ENCODE peak calls at places on chromosomes 1 and 21, in nine cellular contexts. One of them, this sample, is unnamed.

GRCh38 chr1:233097546-233098254 is 147.3 kb downstream of the NTPCR start:
- DNase-seq in ovary: no peak
- DNase-seq in activated gamma-delta T cell treated with Interleukin-2 at 50 U/mL for 16 hours: no peak
- DNase-seq in mesendoderm: no peak
- DNase-seq in NCI-H510A treated with DMSO at 0.1 percent for 48 hours: no peak
- DNase-seq in stimulated activated naive B cell treated with anti-CD40 and anti-IgM and Interleukin-4, amounts not matched to agents 10 μg/mL and 1 μg/mL and 100 μg/mL, for 72 hours: no peak
- DNase-seq in glutamatergic neuron: no peak
- DNase-seq in right lobe of liver: no peak
- DNase-seq in HS-5: no peak
- DNase-seq in this sample: no peak

GRCh38 chr1:20486457-20487235 is 636 bp upstream of the CAMK2N1 start:
- DNase-seq in ovary: peak
- DNase-seq in activated gamma-delta T cell treated with Interleukin-2 at 50 U/mL for 16 hours: no peak
- DNase-seq in mesendoderm: peak
- DNase-seq in NCI-H510A treated with DMSO at 0.1 percent for 48 hours: peak
- DNase-seq in stimulated activated naive B cell treated with anti-CD40 and anti-IgM and Interleukin-4, amounts not matched to agents 10 μg/mL and 1 μg/mL and 100 μg/mL, for 72 hours: no peak
- DNase-seq in glutamatergic neuron: peak
- DNase-seq in right lobe of liver: peak
- DNase-seq in HS-5: no peak
- DNase-seq in this sample: peak

GRCh38 chr1:39214714-39214997 is 10.2 kb downstream of the MACF1 start:
- DNase-seq in ovary: no peak
- DNase-seq in activated gamma-delta T cell treated with Interleukin-2 at 50 U/mL for 16 hours: no peak
- DNase-seq in mesendoderm: no peak
- DNase-seq in NCI-H510A treated with DMSO at 0.1 percent for 48 hours: no peak
- DNase-seq in stimulated activated naive B cell treated with anti-CD40 and anti-IgM and Interleukin-4, amounts not matched to agents 10 μg/mL and 1 μg/mL and 100 μg/mL, for 72 hours: no peak
- DNase-seq in glutamatergic neuron: no peak
- DNase-seq in right lobe of liver: no peak
- DNase-seq in HS-5: no peak
- DNase-seq in this sample: no peak

GRCh38 chr21:42310411-42311001 is 4.7 kb downstream of the TFF3 start:
- DNase-seq in ovary: no peak
- DNase-seq in activated gamma-delta T cell treated with Interleukin-2 at 50 U/mL for 16 hours: no peak
- DNase-seq in mesendoderm: no peak
- DNase-seq in NCI-H510A treated with DMSO at 0.1 percent for 48 hours: no peak
- DNase-seq in stimulated activated naive B cell treated with anti-CD40 and anti-IgM and Interleukin-4, amounts not matched to agents 10 μg/mL and 1 μg/mL and 100 μg/mL, for 72 hours: no peak
- DNase-seq in glutamatergic neuron: no peak
- DNase-seq in right lobe of liver: no peak
- DNase-seq in HS-5: no peak
- DNase-seq in this sample: no peak

GRCh38 chr1:206772228-206773002 is at the start of gene IL10:
- DNase-seq in ovary: no peak
- DNase-seq in activated gamma-delta T cell treated with Interleukin-2 at 50 U/mL for 16 hours: no peak
- DNase-seq in mesendoderm: no peak
- DNase-seq in NCI-H510A treated with DMSO at 0.1 percent for 48 hours: no peak
- DNase-seq in stimulated activated naive B cell treated with anti-CD40 and anti-IgM and Interleukin-4, amounts not matched to agents 10 μg/mL and 1 μg/mL and 100 μg/mL, for 72 hours: no peak
- DNase-seq in glutamatergic neuron: no peak
- DNase-seq in right lobe of liver: no peak
- DNase-seq in HS-5: no peak
- DNase-seq in this sample: no peak

GRCh38 chr1:225461533-225462428 is 33.9 kb upstream of the LBR start:
- DNase-seq in ovary: no peak
- DNase-seq in activated gamma-delta T cell treated with Interleukin-2 at 50 U/mL for 16 hours: no peak
- DNase-seq in mesendoderm: no peak
- DNase-seq in NCI-H510A treated with DMSO at 0.1 percent for 48 hours: no peak
- DNase-seq in stimulated activated naive B cell treated with anti-CD40 and anti-IgM and Interleukin-4, amounts not matched to agents 10 μg/mL and 1 μg/mL and 100 μg/mL, for 72 hours: no peak
- DNase-seq in glutamatergic neuron: no peak
- DNase-seq in right lobe of liver: no peak
- DNase-seq in HS-5: no peak
- DNase-seq in this sample: no peak

GRCh38 chr1:182877331-182877730 is 38.2 kb downstream of the DHX9 start:
- DNase-seq in ovary: no peak
- DNase-seq in activated gamma-delta T cell treated with Interleukin-2 at 50 U/mL for 16 hours: no peak
- DNase-seq in mesendoderm: no peak
- DNase-seq in NCI-H510A treated with DMSO at 0.1 percent for 48 hours: no peak
- DNase-seq in stimulated activated naive B cell treated with anti-CD40 and anti-IgM and Interleukin-4, amounts not matched to agents 10 μg/mL and 1 μg/mL and 100 μg/mL, for 72 hours: no peak
- DNase-seq in glutamatergic neuron: no peak
- DNase-seq in right lobe of liver: no peak
- DNase-seq in HS-5: no peak
- DNase-seq in this sample: no peak

GRCh38 chr1:224747578-224747977 is 131.5 kb downstream of the CNIH3 start:
- DNase-seq in ovary: no peak
- DNase-seq in activated gamma-delta T cell treated with Interleukin-2 at 50 U/mL for 16 hours: no peak
- DNase-seq in mesendoderm: no peak
- DNase-seq in NCI-H510A treated with DMSO at 0.1 percent for 48 hours: no peak
- DNase-seq in stimulated activated naive B cell treated with anti-CD40 and anti-IgM and Interleukin-4, amounts not matched to agents 10 μg/mL and 1 μg/mL and 100 μg/mL, for 72 hours: no peak
- DNase-seq in glutamatergic neuron: no peak
- DNase-seq in right lobe of liver: no peak
- DNase-seq in HS-5: no peak
- DNase-seq in this sample: no peak

GRCh38 chr1:98315309-98315708 is 346.2 kb upstream of the SNX7 start:
- DNase-seq in ovary: no peak
- DNase-seq in activated gamma-delta T cell treated with Interleukin-2 at 50 U/mL for 16 hours: no peak
- DNase-seq in mesendoderm: no peak
- DNase-seq in NCI-H510A treated with DMSO at 0.1 percent for 48 hours: no peak
- DNase-seq in stimulated activated naive B cell treated with anti-CD40 and anti-IgM and Interleukin-4, amounts not matched to agents 10 μg/mL and 1 μg/mL and 100 μg/mL, for 72 hours: no peak
- DNase-seq in glutamatergic neuron: no peak
- DNase-seq in right lobe of liver: no peak
- DNase-seq in HS-5: no peak
- DNase-seq in this sample: no peak

GRCh38 chr1:156160744-156161181 is 7.4 kb downstream of the SEMA4A start:
- DNase-seq in ovary: peak
- DNase-seq in activated gamma-delta T cell treated with Interleukin-2 at 50 U/mL for 16 hours: peak
- DNase-seq in mesendoderm: peak
- DNase-seq in NCI-H510A treated with DMSO at 0.1 percent for 48 hours: peak
- DNase-seq in stimulated activated naive B cell treated with anti-CD40 and anti-IgM and Interleukin-4, amounts not matched to agents 10 μg/mL and 1 μg/mL and 100 μg/mL, for 72 hours: no peak
- DNase-seq in glutamatergic neuron: peak
- DNase-seq in right lobe of liver: peak
- DNase-seq in HS-5: no peak
- DNase-seq in this sample: peak

GRCh38 chr1:228370439-228370940 is 36.1 kb downstream of the TRIM11 start:
- DNase-seq in ovary: no peak
- DNase-seq in activated gamma-delta T cell treated with Interleukin-2 at 50 U/mL for 16 hours: no peak
- DNase-seq in mesendoderm: no peak
- DNase-seq in NCI-H510A treated with DMSO at 0.1 percent for 48 hours: no peak
- DNase-seq in stimulated activated naive B cell treated with anti-CD40 and anti-IgM and Interleukin-4, amounts not matched to agents 10 μg/mL and 1 μg/mL and 100 μg/mL, for 72 hours: no peak
- DNase-seq in glutamatergic neuron: no peak
- DNase-seq in right lobe of liver: no peak
- DNase-seq in HS-5: no peak
- DNase-seq in this sample: no peak

This sample was measured in caudate nucleus.